ENCODE peak calls at places on chromosomes 16 and 17, in five cellular contexts. One of them, this sample, is unnamed.
A peak's percentile ranks its signal among the peaks of the same experiment; 100 is the strongest.

GRCh38 chr17:7835818-7836595 is 2.0 kb downstream of the KDM6B start:
- DNase-seq in stimulated activated CD4-positive, alpha-beta T cell treated with anti-CD3 and anti-CD28 coated beads, Interleukin-4, amount 100 ng/mL, for 48 hours: no peak
- DNase-seq in stimulated activated CD8-positive, alpha-beta memory T cell treated with anti-CD3 and anti-CD28 coated beads, Interleukin-7, amount 100 ng/mL, for 1 hour: no peak
- DNase-seq in keratinocyte: no peak
- DNase-seq in transverse colon: peak; percentile 81
- DNase-seq in this sample: no peak

GRCh38 chr16:4214215-4214621 is 27.7 kb downstream of the SRL start:
- DNase-seq in stimulated activated CD4-positive, alpha-beta T cell treated with anti-CD3 and anti-CD28 coated beads, Interleukin-4, amount 100 ng/mL, for 48 hours: no peak
- DNase-seq in keratinocyte: peak; percentile 81
- DNase-seq in transverse colon: peak; percentile 15
- DNase-seq in stimulated activated CD8-positive, alpha-beta memory T cell treated with anti-CD3 and anti-CD28 coated beads, Interleukin-7, amount 100 ng/mL, for 1 hour: no peak
- DNase-seq in this sample: no peak

GRCh38 chr17:42953669-42954068 is 10.6 kb downstream of the AARSD1 start:
- DNase-seq in keratinocyte: no peak
- DNase-seq in stimulated activated CD8-positive, alpha-beta memory T cell treated with anti-CD3 and anti-CD28 coated beads, Interleukin-7, amount 100 ng/mL, for 1 hour: no peak
- DNase-seq in stimulated activated CD4-positive, alpha-beta T cell treated with anti-CD3 and anti-CD28 coated beads, Interleukin-4, amount 100 ng/mL, for 48 hours: no peak
- DNase-seq in transverse colon: no peak
- DNase-seq in this sample: no peak

GRCh38 chr16:77359065-77359502 is 75.8 kb downstream of the ADAMTS18 start:
- DNase-seq in stimulated activated CD8-positive, alpha-beta memory T cell treated with anti-CD3 and anti-CD28 coated beads, Interleukin-7, amount 100 ng/mL, for 1 hour: no peak
- DNase-seq in keratinocyte: no peak
- DNase-seq in transverse colon: no peak
- DNase-seq in stimulated activated CD4-positive, alpha-beta T cell treated with anti-CD3 and anti-CD28 coated beads, Interleukin-4, amount 100 ng/mL, for 48 hours: no peak
- DNase-seq in this sample: no peak

GRCh38 chr17:29802256-29802655 is 127.8 kb downstream of the SSH2 start:
- DNase-seq in keratinocyte: no peak
- DNase-seq in stimulated activated CD4-positive, alpha-beta T cell treated with anti-CD3 and anti-CD28 coated beads, Interleukin-4, amount 100 ng/mL, for 48 hours: no peak
- DNase-seq in stimulated activated CD8-positive, alpha-beta memory T cell treated with anti-CD3 and anti-CD28 coated beads, Interleukin-7, amount 100 ng/mL, for 1 hour: no peak
- DNase-seq in transverse colon: no peak
- DNase-seq in this sample: no peak

GRCh38 chr17:35713069-35713728 is 18.2 kb upstream of the RASL10B start:
- DNase-seq in stimulated activated CD8-positive, alpha-beta memory T cell treated with anti-CD3 and anti-CD28 coated beads, Interleukin-7, amount 100 ng/mL, for 1 hour: no peak
- DNase-seq in transverse colon: no peak
- DNase-seq in keratinocyte: no peak
- DNase-seq in stimulated activated CD4-positive, alpha-beta T cell treated with anti-CD3 and anti-CD28 coated beads, Interleukin-4, amount 100 ng/mL, for 48 hours: no peak
- DNase-seq in this sample: no peak

GRCh38 chr16:25038239-25038954 is 23.2 kb upstream of the ARHGAP17 start:
- DNase-seq in stimulated activated CD4-positive, alpha-beta T cell treated with anti-CD3 and anti-CD28 coated beads, Interleukin-4, amount 100 ng/mL, for 48 hours: no peak
- DNase-seq in transverse colon: no peak
- DNase-seq in keratinocyte: no peak
- DNase-seq in stimulated activated CD8-positive, alpha-beta memory T cell treated with anti-CD3 and anti-CD28 coated beads, Interleukin-7, amount 100 ng/mL, for 1 hour: no peak
- DNase-seq in this sample: no peak

GRCh38 chr17:65191805-65192740 is 54.9 kb downstream of the RGS9 start:
- DNase-seq in stimulated activated CD4-positive, alpha-beta T cell treated with anti-CD3 and anti-CD28 coated beads, Interleukin-4, amount 100 ng/mL, for 48 hours: no peak
- DNase-seq in transverse colon: no peak
- DNase-seq in keratinocyte: no peak
- DNase-seq in stimulated activated CD8-positive, alpha-beta memory T cell treated with anti-CD3 and anti-CD28 coated beads, Interleukin-7, amount 100 ng/mL, for 1 hour: no peak
- DNase-seq in this sample: no peak

GRCh38 chr16:67278773-67279295 is 498 bp upstream of the PLEKHG4 start:
- DNase-seq in transverse colon: peak; percentile 40
- DNase-seq in stimulated activated CD8-positive, alpha-beta memory T cell treated with anti-CD3 and anti-CD28 coated beads, Interleukin-7, amount 100 ng/mL, for 1 hour: peak; percentile 2
- DNase-seq in keratinocyte: no peak
- DNase-seq in stimulated activated CD4-positive, alpha-beta T cell treated with anti-CD3 and anti-CD28 coated beads, Interleukin-4, amount 100 ng/mL, for 48 hours: peak; percentile 50
- DNase-seq in this sample: no peak

GRCh38 chr16:80299416-80299815 is 241.4 kb upstream of the DYNLRB2 start:
- DNase-seq in keratinocyte: no peak
- DNase-seq in stimulated activated CD4-positive, alpha-beta T cell treated with anti-CD3 and anti-CD28 coated beads, Interleukin-4, amount 100 ng/mL, for 48 hours: no peak
- DNase-seq in transverse colon: no peak
- DNase-seq in stimulated activated CD8-positive, alpha-beta memory T cell treated with anti-CD3 and anti-CD28 coated beads, Interleukin-7, amount 100 ng/mL, for 1 hour: no peak
- DNase-seq in this sample: no peak

GRCh38 chr16:5041604-5042133 is 7.9 kb upstream of the NAGPA start:
- DNase-seq in stimulated activated CD8-positive, alpha-beta memory T cell treated with anti-CD3 and anti-CD28 coated beads, Interleukin-7, amount 100 ng/mL, for 1 hour: no peak
- DNase-seq in transverse colon: no peak
- DNase-seq in keratinocyte: no peak
- DNase-seq in stimulated activated CD4-positive, alpha-beta T cell treated with anti-CD3 and anti-CD28 coated beads, Interleukin-4, amount 100 ng/mL, for 48 hours: no peak
- DNase-seq in this sample: no peak

GRCh38 chr17:47611372-47612350 is 38.1 kb upstream of the KPNB1 start:
- DNase-seq in transverse colon: no peak
- DNase-seq in stimulated activated CD4-positive, alpha-beta T cell treated with anti-CD3 and anti-CD28 coated beads, Interleukin-4, amount 100 ng/mL, for 48 hours: no peak
- DNase-seq in stimulated activated CD8-positive, alpha-beta memory T cell treated with anti-CD3 and anti-CD28 coated beads, Interleukin-7, amount 100 ng/mL, for 1 hour: no peak
- DNase-seq in keratinocyte: no peak
- DNase-seq in this sample: no peak

GRCh38 chr17:78120971-78121800 is 7.4 kb downstream of the TMC6 start:
- DNase-seq in keratinocyte: no peak
- DNase-seq in stimulated activated CD4-positive, alpha-beta T cell treated with anti-CD3 and anti-CD28 coated beads, Interleukin-4, amount 100 ng/mL, for 48 hours: no peak
- DNase-seq in transverse colon: peak; percentile 60
- DNase-seq in stimulated activated CD8-positive, alpha-beta memory T cell treated with anti-CD3 and anti-CD28 coated beads, Interleukin-7, amount 100 ng/mL, for 1 hour: no peak
- DNase-seq in this sample: no peak

GRCh38 chr16:10590342-10590741 is 9.9 kb upstream of the EMP2 start:
- DNase-seq in transverse colon: no peak
- DNase-seq in keratinocyte: no peak
- DNase-seq in stimulated activated CD8-positive, alpha-beta memory T cell treated with anti-CD3 and anti-CD28 coated beads, Interleukin-7, amount 100 ng/mL, for 1 hour: no peak
- DNase-seq in stimulated activated CD4-positive, alpha-beta T cell treated with anti-CD3 and anti-CD28 coated beads, Interleukin-4, amount 100 ng/mL, for 48 hours: no peak
- DNase-seq in this sample: no peak

GRCh38 chr17:74742153-74742515 is 5.1 kb downstream of the RAB37 start:
- DNase-seq in stimulated activated CD8-positive, alpha-beta memory T cell treated with anti-CD3 and anti-CD28 coated beads, Interleukin-7, amount 100 ng/mL, for 1 hour: no peak
- DNase-seq in transverse colon: peak; percentile 71
- DNase-seq in keratinocyte: no peak
- DNase-seq in stimulated activated CD4-positive, alpha-beta T cell treated with anti-CD3 and anti-CD28 coated beads, Interleukin-4, amount 100 ng/mL, for 48 hours: no peak
- DNase-seq in this sample: no peak

GRCh38 chr17:16437083-16437482 is 21.7 kb downstream of the TRPV2 start:
- DNase-seq in stimulated activated CD8-positive, alpha-beta memory T cell treated with anti-CD3 and anti-CD28 coated beads, Interleukin-7, amount 100 ng/mL, for 1 hour: no peak
- DNase-seq in keratinocyte: no peak
- DNase-seq in stimulated activated CD4-positive, alpha-beta T cell treated with anti-CD3 and anti-CD28 coated beads, Interleukin-4, amount 100 ng/mL, for 48 hours: no peak
- DNase-seq in transverse colon: no peak
- DNase-seq in this sample: no peak

This sample was measured in SIG-M5.